ENCODE peak calls at places on chromosomes 2 and 18, in four cellular contexts. I, W, O and H are unnamed samples. For H3K4me1, the result is how much of the 10 kb centered on the place peaks cover.

GRCh38 chr18:55024568-55024967 is 65.3 kb upstream of the CCDC68 start:
- DNase-seq in I (no peak), W (no peak), O (no peak), H (no peak)

GRCh38 chr2:237697586-237698337 is 70.4 kb downstream of the LRRFIP1 start:
- DNase-seq in I (no peak), W (no peak), O (no peak), H (no peak)

GRCh38 chr2:46963961-46964673 is 48.5 kb upstream of the MCFD2 start:
- DNase-seq in I (peak), W (peak), O (peak), H (no peak)

GRCh38 chr2:28750316-28751101 is 1.1 kb upstream of the PPP1CB start:
- DNase-seq in I (peak), W (no peak), O (peak), H (no peak)

GRCh38 chr2:178679891-178680290 is 127.3 kb downstream of the TTN start:
- DNase-seq in I (peak), W (no peak), O (no peak), H (no peak)

GRCh38 chr2:140873915-140874531 is 1256.8 kb downstream of the LRP1B start:
- DNase-seq in I (no peak), W (no peak), O (no peak), H (peak)

GRCh38 chr18:47898696-47899095 is 31.8 kb downstream of the SMAD2 start:
- DNase-seq in I (no peak), W (peak), O (no peak), H (no peak)

GRCh38 chr2:215705771-215706261 is 269.9 kb upstream of the FN1 start:
- DNase-seq in I (no peak), W (no peak), O (no peak), H (no peak)

DNA sequence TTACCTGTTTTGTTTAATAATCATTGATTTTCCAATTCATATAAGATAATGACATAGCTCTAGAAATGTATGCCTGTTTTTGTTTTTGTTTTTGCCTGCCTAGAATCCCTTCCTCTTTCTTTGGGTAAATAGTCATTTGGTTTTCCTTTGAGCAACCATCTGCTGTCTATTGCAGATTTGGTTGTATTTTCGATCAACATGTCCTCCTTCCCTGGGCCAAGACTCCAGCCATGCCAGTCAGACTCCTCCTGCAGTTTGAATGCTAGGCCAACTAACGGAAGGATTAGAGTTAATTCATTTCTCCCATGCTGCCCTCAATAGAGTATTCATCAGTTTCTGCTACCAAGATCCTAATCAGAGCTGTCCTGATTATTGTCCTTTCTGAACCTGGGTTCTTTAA is 67.1 kb downstream of the MAIP1 start:
- DNase-seq in I (no peak), W (no peak), O (no peak), H (no peak)
- H3K4me2 ChIP-seq in I (no peak), W (no peak), O (no peak), H (no peak)

DNA sequence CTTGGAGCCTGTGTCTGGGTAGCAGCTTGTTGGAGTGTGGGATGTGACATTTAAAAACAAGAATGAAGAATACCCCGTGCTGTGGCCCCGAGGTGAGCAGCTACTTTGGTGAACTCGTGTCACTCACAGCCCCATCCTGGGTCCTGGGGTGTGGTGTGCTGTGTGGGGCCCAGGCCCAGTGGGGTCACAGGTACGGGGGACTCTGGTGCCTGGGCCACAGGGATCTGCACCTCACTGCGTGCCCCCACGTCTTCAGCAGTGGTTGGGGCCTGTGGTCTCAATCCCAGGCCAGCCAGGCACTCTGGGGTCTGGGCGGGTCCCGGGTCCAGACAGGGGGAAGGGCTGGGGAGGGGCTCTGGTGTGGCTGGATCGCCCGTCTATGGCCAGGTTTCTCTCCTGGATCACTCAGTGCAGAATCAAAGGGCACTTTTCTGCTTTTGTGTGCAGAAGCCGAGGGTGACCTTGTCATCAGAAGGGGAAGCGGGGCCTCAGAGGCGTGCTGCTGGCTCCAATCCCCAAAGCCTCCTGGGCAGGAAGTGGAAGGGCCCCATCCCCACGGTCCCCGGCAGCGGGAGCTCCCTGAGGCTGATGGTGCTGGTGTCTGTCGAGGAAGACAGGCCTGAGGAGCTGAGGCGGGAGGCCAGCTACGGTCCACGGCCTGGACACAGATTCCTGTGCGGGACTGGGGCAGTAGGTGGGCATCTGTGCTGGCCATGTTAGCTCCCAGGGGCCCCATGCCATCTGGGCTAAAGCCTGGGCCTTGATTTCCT is 1.4 kb downstream of the GPR35 start:
- DNase-seq in I (no peak), W (peak), O (peak), H (no peak)
- H3K4me1 ChIP-seq in I (under half), W (under half), O (under half), H (under half)

GRCh38 chr2:144519934-144520717 is at the start of gene ZEB2:
- DNase-seq in I (no peak), W (peak), O (peak), H (peak)

GRCh38 chr2:144518744-144519596 is 949 bp downstream of the ZEB2 start:
- DNase-seq in I (no peak), W (no peak), O (no peak), H (no peak)

GRCh38 chr2:144519597-144519933 is 354 bp downstream of the ZEB2 start:
- DNase-seq in I (no peak), W (no peak), O (no peak), H (no peak)

GRCh38 chr2:144521702-144522101 is 1.8 kb upstream of the ZEB2 start:
- DNase-seq in I (no peak), W (no peak), O (peak), H (no peak)

GRCh38 chr2:144520718-144521487 is 984 bp upstream of the ZEB2 start:
- DNase-seq in I (no peak), W (no peak), O (no peak), H (no peak)
- H3K4me2 ChIP-seq in I (no peak), W (no peak), O (peak), H (no peak)

GRCh38 chr2:136206613-136207012 is 88.7 kb upstream of the CXCR4 start:
- DNase-seq in I (no peak), W (no peak), O (no peak), H (no peak)

GRCh38 chr2:136207665-136208064 is 89.7 kb upstream of the CXCR4 start:
- DNase-seq in I (no peak), W (no peak), O (no peak), H (no peak)

GRCh38 chr2:136204959-136205358 is 87.0 kb upstream of the CXCR4 start:
- DNase-seq in I (no peak), W (no peak), O (no peak), H (no peak)

GRCh38 chr2:136207030-136207623 is 89.2 kb upstream of the CXCR4 start:
- DNase-seq in I (no peak), W (no peak), O (no peak), H (no peak)

GRCh38 chr2:136205615-136206014 is 87.7 kb upstream of the CXCR4 start:
- DNase-seq in I (no peak), W (no peak), O (no peak), H (no peak)
- H3K4me1 ChIP-seq in I (under half), W (under half), O (under half), H (under half)

DNA sequence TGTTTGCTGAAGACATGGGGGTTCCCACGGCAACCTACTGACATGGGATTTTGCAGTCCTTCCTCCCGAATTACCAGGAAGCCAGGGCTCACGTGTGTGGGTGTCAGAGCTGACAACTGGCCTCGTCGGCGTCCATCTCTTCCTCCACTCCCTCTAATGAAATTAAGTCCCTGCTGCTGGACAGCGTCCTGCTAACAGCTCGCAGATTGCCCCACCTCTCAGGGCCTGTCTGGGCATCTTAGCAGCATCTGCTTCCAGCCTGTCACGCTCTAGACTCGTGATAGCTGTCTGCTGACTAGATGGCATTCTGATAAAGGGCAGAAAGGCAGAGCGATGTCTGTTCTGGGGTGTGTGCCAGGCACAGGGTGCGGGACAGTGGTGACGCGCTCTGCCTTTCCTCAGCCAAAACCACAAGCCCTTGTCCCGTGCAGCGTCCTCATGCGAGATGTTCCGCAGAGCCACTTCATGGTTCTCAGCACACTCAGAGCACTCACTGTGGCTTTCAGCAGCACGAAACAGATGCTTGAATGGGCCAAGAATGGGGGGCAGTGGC is 161.1 kb downstream of the ARL4C start:
- DNase-seq in I (peak), W (no peak), O (peak), H (peak)
- H3K4me2 ChIP-seq in I (peak), W (no peak), O (peak), H (no peak)

GRCh38 chr18:13437034-13437433 is 218.5 kb downstream of the LDLRAD4 start:
- DNase-seq in I (no peak), W (no peak), O (no peak), H (no peak)
- H3K4me1 ChIP-seq in I (under half), W (under half), O (under half), H (under half)

GRCh38 chr2:135890830-135891229 is 14.6 kb upstream of the MCM6 start:
- DNase-seq in I (no peak), W (no peak), O (no peak), H (no peak)
- H3K4me2 ChIP-seq in I (no peak), W (no peak), O (no peak), H (no peak)

DNA sequence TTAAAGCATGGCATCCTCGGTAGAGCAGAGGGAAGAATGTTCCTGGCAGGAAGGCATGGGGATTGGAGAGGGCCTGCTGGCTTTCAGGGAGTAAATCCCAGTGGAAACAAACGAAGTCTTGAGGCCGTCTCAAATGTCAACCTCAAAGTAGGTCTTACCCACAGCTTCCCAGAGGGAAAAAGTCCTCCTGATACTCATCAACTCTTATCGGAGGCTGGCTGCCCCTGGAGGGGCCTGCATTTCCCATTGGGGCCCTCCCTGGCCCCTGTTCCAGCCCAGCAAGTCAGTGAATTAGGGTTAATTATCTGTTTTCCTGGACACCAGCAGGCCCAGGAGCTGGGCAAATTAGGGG is 52.7 kb downstream of the GLI2 start:
- DNase-seq in I (no peak), W (no peak), O (peak), H (no peak)
- H3K4me1 ChIP-seq in I (under half), W (under half), O (under half), H (under half)